ENCODE peak calls at places on chromosomes 12 and 14, in five cellular contexts. One of them, this sample, is unnamed.

GRCh38 chr14:24605435-24606190 is 3.9 kb downstream of the GZMH start:
- DNase-seq in HCT116: peak; percentile 10
- DNase-seq in H1: peak; percentile 21
- DNase-seq in HepG2: peak; percentile 54
- DNase-seq in GM12878: no peak
- DNase-seq in this sample: peak; percentile 40

GRCh38 chr14:76201162-76201561 is 49.4 kb downstream of the GPATCH2L start:
- DNase-seq in HCT116: no peak
- DNase-seq in H1: no peak
- DNase-seq in HepG2: no peak
- DNase-seq in GM12878: no peak
- DNase-seq in this sample: no peak

GRCh38 chr12:64494998-64495729 is 43.2 kb downstream of the TBK1 start:
- DNase-seq in HCT116: no peak
- DNase-seq in H1: no peak
- DNase-seq in HepG2: no peak
- DNase-seq in GM12878: no peak
- DNase-seq in this sample: no peak

GRCh38 chr12:40146800-40147797 is 41.2 kb upstream of the SLC2A13 start:
- DNase-seq in HCT116: no peak
- DNase-seq in H1: no peak
- DNase-seq in HepG2: no peak
- DNase-seq in GM12878: no peak
- DNase-seq in this sample: no peak

GRCh38 chr12:20024194-20024593 is 344.1 kb upstream of the PDE3A start:
- DNase-seq in HCT116: no peak
- DNase-seq in H1: no peak
- DNase-seq in HepG2: no peak
- DNase-seq in GM12878: no peak
- DNase-seq in this sample: no peak

GRCh38 chr12:26047401-26048226 is 77.2 kb downstream of the BHLHE41 start:
- DNase-seq in HCT116: no peak
- DNase-seq in H1: peak; percentile 60
- DNase-seq in HepG2: no peak
- DNase-seq in GM12878: no peak
- DNase-seq in this sample: no peak

GRCh38 chr14:23182372-23183014 is 967 bp downstream of the SLC7A8 start:
- DNase-seq in HCT116: peak; percentile 12
- DNase-seq in H1: peak; percentile 38
- DNase-seq in HepG2: no peak
- DNase-seq in GM12878: no peak
- DNase-seq in this sample: no peak

GRCh38 chr12:91874086-91874865 is 271.4 kb downstream of the BTG1 start:
- DNase-seq in HCT116: no peak
- DNase-seq in H1: no peak
- DNase-seq in HepG2: no peak
- DNase-seq in GM12878: no peak
- DNase-seq in this sample: no peak

GRCh38 chr12:110107369-110108281 is 16.5 kb upstream of the IFT81 start:
- DNase-seq in HCT116: no peak
- DNase-seq in H1: no peak
- DNase-seq in HepG2: peak; percentile 73
- DNase-seq in GM12878: no peak
- DNase-seq in this sample: peak; percentile 41

GRCh38 chr14:105484069-105484996 is 2.4 kb upstream of the CRIP1 start:
- DNase-seq in HCT116: no peak
- DNase-seq in H1: no peak
- DNase-seq in HepG2: no peak
- DNase-seq in GM12878: no peak
- DNase-seq in this sample: no peak

GRCh38 chr14:92802678-92803077 is 8.6 kb downstream of the GOLGA5 start:
- DNase-seq in HCT116: no peak
- DNase-seq in H1: no peak
- DNase-seq in HepG2: no peak
- DNase-seq in GM12878: no peak
- DNase-seq in this sample: no peak

GRCh38 chr12:25957898-25958253 is 606 bp upstream of the RASSF8 start:
- DNase-seq in HCT116: no peak
- DNase-seq in H1: no peak
- DNase-seq in HepG2: no peak
- DNase-seq in GM12878: no peak
- DNase-seq in this sample: no peak

GRCh38 chr12:39123580-39123979 is 218.2 kb upstream of the CPNE8 start:
- DNase-seq in HCT116: no peak
- DNase-seq in H1: no peak
- DNase-seq in HepG2: no peak
- DNase-seq in GM12878: no peak
- DNase-seq in this sample: no peak

GRCh38 chr12:51238037-51238509 is 553 bp upstream of the DAZAP2 start:
- DNase-seq in HCT116: no peak
- DNase-seq in H1: no peak
- DNase-seq in HepG2: no peak
- DNase-seq in GM12878: no peak
- DNase-seq in this sample: no peak

GRCh38 chr12:12725086-12725955 is 8.2 kb downstream of the CDKN1B start:
- DNase-seq in HCT116: peak; percentile 98
- DNase-seq in H1: no peak
- DNase-seq in HepG2: peak; percentile 97
- DNase-seq in GM12878: peak; percentile 94
- DNase-seq in this sample: peak; percentile 80

GRCh38 chr14:103731481-103731880 is 15.9 kb downstream of the ZFYVE21 start:
- DNase-seq in HCT116: no peak
- DNase-seq in H1: no peak
- DNase-seq in HepG2: no peak
- DNase-seq in GM12878: no peak
- DNase-seq in this sample: no peak

GRCh38 chr14:65360144-65360784 is 52.3 kb upstream of the FUT8 start:
- DNase-seq in HCT116: no peak
- DNase-seq in H1: no peak
- DNase-seq in HepG2: no peak
- DNase-seq in GM12878: no peak
- DNase-seq in this sample: no peak

DNA sequence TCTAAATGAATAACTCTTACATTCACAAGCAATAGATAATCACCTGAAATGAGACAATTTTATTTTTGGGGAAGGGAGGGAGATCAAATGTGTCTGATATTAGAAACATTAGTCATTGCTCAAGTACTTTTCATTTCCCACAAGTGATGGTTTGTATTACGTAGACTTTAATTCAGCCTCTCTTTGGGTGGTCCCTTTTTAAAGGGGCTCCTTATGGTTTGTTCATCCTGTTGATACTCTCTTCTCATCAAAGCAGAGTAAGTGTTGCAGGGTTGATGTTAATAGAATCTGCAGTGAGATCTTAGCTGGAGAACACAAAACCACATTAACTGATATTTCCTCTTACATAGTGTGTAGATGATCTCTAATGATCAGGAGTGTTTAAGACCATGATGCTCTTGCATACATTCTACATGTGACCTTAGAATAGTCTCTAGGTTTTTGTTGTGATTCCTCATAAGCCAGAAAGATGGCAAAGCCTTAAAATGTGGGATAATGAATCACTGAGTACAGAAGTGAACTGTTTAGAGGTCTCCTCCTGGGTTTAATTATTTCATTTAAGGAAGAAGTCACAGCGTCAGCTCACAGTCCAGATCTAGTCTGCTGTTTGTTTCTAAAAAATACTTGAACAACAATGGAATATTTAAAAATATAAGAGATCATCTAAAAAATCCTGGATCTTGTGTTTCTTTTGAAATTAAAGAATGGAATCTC is 87.4 kb upstream of the PTPRR start:
- DNase-seq in HCT116: no peak
- DNase-seq in H1: no peak
- DNase-seq in HepG2: no peak
- DNase-seq in GM12878: no peak
- DNase-seq in this sample: no peak
- TF ChIP-seq SRF in HCT116: no peak
- TF ChIP-seq SRF in H1: no peak
- TF ChIP-seq SRF in HepG2: no peak
- TF ChIP-seq SRF in GM12878: no peak
- TF ChIP-seq SRF in this sample: no peak

DNA sequence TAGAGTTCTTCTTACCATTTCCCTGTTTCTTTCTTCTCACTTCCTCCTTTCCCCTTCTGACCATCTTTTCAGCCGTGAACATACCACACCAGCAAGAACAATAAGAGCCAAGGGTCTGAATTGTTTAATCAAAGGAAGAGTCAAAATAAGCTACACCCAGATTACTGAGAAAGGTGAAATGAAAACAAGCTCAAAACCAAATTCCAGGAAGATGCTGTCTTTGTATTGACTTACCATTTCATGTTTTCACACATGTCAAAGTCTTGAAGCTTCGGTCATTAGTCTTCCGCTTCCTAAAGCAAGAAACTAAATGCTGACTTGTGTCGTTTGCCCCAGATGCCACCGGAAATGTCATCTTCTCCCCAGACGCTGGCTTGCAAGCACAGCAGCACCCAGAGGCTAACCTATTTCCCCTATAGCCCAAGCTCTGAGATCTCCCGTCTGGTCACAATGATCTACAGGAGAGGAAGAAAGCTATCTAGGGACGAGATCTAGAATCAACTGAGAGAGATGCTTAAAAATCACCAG is 136.5 kb upstream of the AMIGO2 start:
- DNase-seq in HCT116: no peak
- DNase-seq in H1: no peak
- DNase-seq in HepG2: no peak
- DNase-seq in GM12878: peak; percentile 74
- DNase-seq in this sample: no peak
- TF ChIP-seq YY1 in HCT116: no peak
- TF ChIP-seq YY1 in H1: no peak
- TF ChIP-seq YY1 in HepG2: no peak
- TF ChIP-seq YY1 in GM12878: no peak
- TF ChIP-seq YY1 in this sample: no peak

GRCh38 chr14:32050839-32051238 is 26.3 kb upstream of the ARHGAP5 start:
- DNase-seq in HCT116: no peak
- DNase-seq in H1: no peak
- DNase-seq in HepG2: no peak
- DNase-seq in GM12878: no peak
- DNase-seq in this sample: no peak
- TF ChIP-seq SRF in HCT116: no peak
- TF ChIP-seq SRF in H1: no peak
- TF ChIP-seq SRF in HepG2: no peak
- TF ChIP-seq SRF in GM12878: no peak
- TF ChIP-seq SRF in this sample: no peak

GRCh38 chr14:90676859-90677258 is 139.4 kb downstream of the TTC7B start:
- DNase-seq in HCT116: no peak
- DNase-seq in H1: no peak
- DNase-seq in HepG2: no peak
- DNase-seq in GM12878: no peak
- DNase-seq in this sample: no peak
- TF ChIP-seq YY1 in HCT116: no peak
- TF ChIP-seq YY1 in H1: no peak
- TF ChIP-seq YY1 in HepG2: no peak
- TF ChIP-seq YY1 in GM12878: no peak
- TF ChIP-seq YY1 in this sample: no peak

GRCh38 chr14:94679106-94679819 is 67.1 kb downstream of the SERPINA3 start:
- DNase-seq in HCT116: no peak
- DNase-seq in H1: no peak
- DNase-seq in HepG2: no peak
- DNase-seq in GM12878: no peak
- DNase-seq in this sample: no peak
- TF ChIP-seq SRF in HCT116: no peak
- TF ChIP-seq SRF in H1: no peak
- TF ChIP-seq SRF in HepG2: no peak
- TF ChIP-seq SRF in GM12878: no peak
- TF ChIP-seq SRF in this sample: no peak

DNA sequence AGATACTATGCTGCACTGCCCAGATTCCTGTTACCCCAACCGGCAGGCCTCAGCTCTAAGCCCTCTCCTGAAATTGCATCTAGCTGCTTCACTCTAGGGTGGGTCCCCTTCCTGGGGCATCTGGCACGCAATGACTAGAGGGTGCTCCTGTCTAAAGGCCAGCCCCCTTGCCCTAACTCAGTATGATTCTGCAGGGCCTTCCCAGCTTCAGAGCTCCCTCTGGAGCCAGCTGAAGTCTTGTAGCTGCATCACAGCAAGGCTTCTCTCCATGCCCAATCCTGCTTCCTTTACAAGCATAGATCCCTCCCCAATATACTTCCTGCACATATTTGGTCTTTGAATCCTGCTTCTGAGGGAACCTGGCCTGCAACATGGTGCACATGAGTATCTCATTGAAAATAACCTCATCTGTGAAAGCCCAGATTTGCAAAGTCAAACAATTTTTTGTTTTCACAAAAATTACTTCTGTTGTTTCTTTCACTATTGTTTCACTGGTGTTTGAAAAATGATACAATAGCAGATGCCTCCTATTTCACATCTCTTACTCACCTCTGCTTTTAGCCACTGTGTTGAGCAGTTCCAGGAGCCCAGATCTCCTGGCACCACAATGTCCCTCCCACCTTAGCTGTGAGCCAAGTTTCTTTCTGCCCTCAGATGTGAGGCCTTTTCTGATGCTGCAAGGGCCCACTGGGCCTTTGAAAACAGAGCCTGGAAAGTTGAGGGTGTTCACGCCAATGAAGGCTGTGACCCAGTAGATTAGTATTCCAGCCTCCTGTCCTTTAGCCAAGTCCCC is 169.5 kb upstream of the EGLN3 start:
- DNase-seq in HCT116: no peak
- DNase-seq in H1: no peak
- DNase-seq in HepG2: no peak
- DNase-seq in GM12878: no peak
- DNase-seq in this sample: no peak
- TF ChIP-seq YY1 in HCT116: no peak
- TF ChIP-seq YY1 in H1: no peak
- TF ChIP-seq YY1 in HepG2: no peak
- TF ChIP-seq YY1 in GM12878: no peak
- TF ChIP-seq YY1 in this sample: no peak

GRCh38 chr12:122014781-122015180 is 6.9 kb upstream of the BCL7A start:
- DNase-seq in HCT116: no peak
- DNase-seq in H1: no peak
- DNase-seq in HepG2: no peak
- DNase-seq in GM12878: no peak
- DNase-seq in this sample: no peak
- TF ChIP-seq SRF in HCT116: no peak
- TF ChIP-seq SRF in H1: no peak
- TF ChIP-seq SRF in HepG2: no peak
- TF ChIP-seq SRF in GM12878: no peak
- TF ChIP-seq SRF in this sample: no peak